ENCODE peak calls at places on chromosomes 4 and X, in ten cellular contexts. M is AG04450, C is fibroblast of the aortic adventitia, U is HFFc6, Q is right atrium auricular region, T is type B pancreatic cell, Z is tibial artery, L is HepG2, N is lung, G is endothelial cell. E is an unnamed sample.

GRCh38 chr4:87010192-87010591 is 75.4 kb downstream of the AFF1 start:
- DNase-seq in M (no peak), C (no peak), U (no peak), Q (no peak), T (no peak), Z (no peak), L (no peak), N (no peak), G (no peak), E (no peak)

GRCh38 chr4:3683077-3683743 is 83.0 kb upstream of the ADRA2C start:
- DNase-seq in M (no peak), C (no peak), U (no peak), Q (no peak), T (no peak), Z (no peak), L (no peak), N (no peak), G (no peak), E (no peak)

GRCh38 chrX:109040057-109040456 is 303.7 kb upstream of the IRS4 start:
- DNase-seq in M (no peak), C (no peak), U (no peak), Q (no peak), T (no peak), Z (no peak), L (no peak), N (no peak), G (no peak), E (no peak)

GRCh38 chrX:98362630-98363029 is 1478.9 kb downstream of the RPA4 start:
- DNase-seq in M (no peak), C (no peak), U (no peak), Q (no peak), T (no peak), Z (no peak), L (no peak), N (no peak), G (no peak), E (no peak)

GRCh38 chr4:168541608-168541953 is 44.7 kb downstream of the PALLD start:
- DNase-seq in M (no peak), C (peak), U (peak), Q (no peak), T (no peak), Z (no peak), L (no peak), N (no peak), G (no peak), E (no peak)

GRCh38 chr4:33060873-33061542 is 2340.8 kb downstream of the PCDH7 start:
- DNase-seq in M (peak), C (peak), U (peak), Q (no peak), T (peak), Z (no peak), L (peak), N (no peak), G (peak), E (no peak)

GRCh38 chrX:104172788-104173187 is 6.5 kb downstream of the FAM199X start:
- DNase-seq in M (no peak), C (peak), U (no peak), Q (no peak), T (no peak), Z (no peak), L (no peak), N (no peak), G (no peak), E (no peak)

GRCh38 chr4:188989371-188989770 is 850.1 kb downstream of the TRIML1 start:
- DNase-seq in M (no peak), C (no peak), U (no peak), Q (no peak), T (no peak), Z (no peak), L (no peak), N (no peak), G (no peak), E (no peak)

GRCh38 chr4:114691865-114692264 is 93.3 kb downstream of the UGT8 start:
- DNase-seq in M (no peak), C (no peak), U (no peak), Q (no peak), T (no peak), Z (no peak), L (no peak), N (no peak), G (no peak), E (no peak)

GRCh38 chr4:32042486-32042885 is 1322.3 kb downstream of the PCDH7 start:
- DNase-seq in M (no peak), C (no peak), U (no peak), Q (no peak), T (no peak), Z (no peak), L (no peak), N (no peak), G (no peak), E (no peak)

GRCh38 chr4:3766791-3767561 is 791 bp downstream of the ADRA2C start:
- DNase-seq in M (no peak), C (no peak), U (no peak), Q (no peak), T (no peak), Z (peak), L (no peak), N (no peak), G (peak), E (no peak)

GRCh38 chrX:44922980-44923379 is 50.0 kb downstream of the KDM6A start:
- DNase-seq in M (no peak), C (no peak), U (no peak), Q (no peak), T (no peak), Z (no peak), L (no peak), N (no peak), G (no peak), E (no peak)

GRCh38 chrX:43646800-43647199 is 9.3 kb upstream of the MAOA start:
- DNase-seq in M (no peak), C (no peak), U (no peak), Q (no peak), T (no peak), Z (no peak), L (no peak), N (no peak), G (no peak), E (no peak)

GRCh38 chr4:121765941-121766538 is 1.1 kb upstream of the SMIM43 start:
- DNase-seq in M (no peak), C (no peak), U (no peak), Q (no peak), T (no peak), Z (no peak), L (no peak), N (no peak), G (no peak), E (no peak)

GRCh38 chr4:37793562-37793961 is 32.9 kb upstream of the PGM2 start:
- DNase-seq in M (no peak), C (peak), U (peak), Q (no peak), T (no peak), Z (no peak), L (peak), N (peak), G (no peak), E (no peak)

GRCh38 chr4:55398966-55399365 is 3.2 kb downstream of the TMEM165 start:
- DNase-seq in M (no peak), C (peak), U (no peak), Q (no peak), T (no peak), Z (no peak), L (peak), N (no peak), G (no peak), E (no peak)

GRCh38 chr4:105306158-105306781 is 159.6 kb downstream of the TET2 start:
- DNase-seq in M (no peak), C (no peak), U (no peak), Q (no peak), T (no peak), Z (no peak), L (no peak), N (peak), G (no peak), E (no peak)

GRCh38 chrX:154603438-154604430 is 15.3 kb downstream of the CTAG1B start:
- DNase-seq in M (no peak), C (peak), U (peak), Q (no peak), T (peak), Z (peak), L (no peak), N (no peak), G (no peak), E (no peak)

GRCh38 chrX:1075741-1076140 is 136.7 kb downstream of the CRLF2 start:
- DNase-seq in M (no peak), C (no peak), U (no peak), Q (no peak), T (no peak), Z (no peak), L (no peak), N (no peak), G (no peak), E (no peak)

GRCh38 chrX:40076750-40077149 is 21.0 kb downstream of the BCOR start:
- DNase-seq in M (no peak), C (no peak), U (no peak), Q (no peak), T (no peak), Z (no peak), L (no peak), N (no peak), G (no peak), E (no peak)

GRCh38 chrX:40074080-40074958 is 23.4 kb downstream of the BCOR start:
- DNase-seq in M (no peak), C (no peak), U (no peak), Q (no peak), T (no peak), Z (no peak), L (no peak), N (no peak), G (no peak), E (no peak)

GRCh38 chrX:40073439-40074054 is 24.2 kb downstream of the BCOR start:
- DNase-seq in M (no peak), C (no peak), U (no peak), Q (no peak), T (no peak), Z (no peak), L (no peak), N (no peak), G (no peak), E (no peak)

GRCh38 chrX:40077176-40077575 is 20.6 kb downstream of the BCOR start:
- DNase-seq in M (no peak), C (no peak), U (no peak), Q (no peak), T (no peak), Z (no peak), L (no peak), N (no peak), G (no peak), E (no peak)

GRCh38 chrX:40074959-40075332 is 22.8 kb downstream of the BCOR start:
- DNase-seq in M (no peak), C (no peak), U (no peak), Q (no peak), T (no peak), Z (no peak), L (no peak), N (no peak), G (no peak), E (no peak)
- TF ChIP-seq CTCF in M (no peak), C (no peak), U (no peak), Q (no peak), T (no peak), Z (no peak), L (no peak), N (no peak), G (no peak), E (no peak)

GRCh38 chr4:155639674-155640529 is 26.7 kb upstream of the GUCY1A1 start:
- DNase-seq in M (no peak), C (no peak), U (no peak), Q (no peak), T (no peak), Z (no peak), L (no peak), N (no peak), G (no peak), E (no peak)

GRCh38 chr4:155643087-155643486 is 23.6 kb upstream of the GUCY1A1 start:
- DNase-seq in M (no peak), C (no peak), U (no peak), Q (no peak), T (no peak), Z (no peak), L (no peak), N (no peak), G (no peak), E (no peak)

GRCh38 chr4:155638195-155638960 is 28.3 kb upstream of the GUCY1A1 start:
- DNase-seq in M (no peak), C (no peak), U (no peak), Q (no peak), T (no peak), Z (no peak), L (no peak), N (no peak), G (no peak), E (no peak)
- TF ChIP-seq CTCF in M (no peak), C (no peak), U (no peak), Q (no peak), T (no peak), Z (no peak), L (no peak), N (no peak), G (no peak), E (no peak)

DNA sequence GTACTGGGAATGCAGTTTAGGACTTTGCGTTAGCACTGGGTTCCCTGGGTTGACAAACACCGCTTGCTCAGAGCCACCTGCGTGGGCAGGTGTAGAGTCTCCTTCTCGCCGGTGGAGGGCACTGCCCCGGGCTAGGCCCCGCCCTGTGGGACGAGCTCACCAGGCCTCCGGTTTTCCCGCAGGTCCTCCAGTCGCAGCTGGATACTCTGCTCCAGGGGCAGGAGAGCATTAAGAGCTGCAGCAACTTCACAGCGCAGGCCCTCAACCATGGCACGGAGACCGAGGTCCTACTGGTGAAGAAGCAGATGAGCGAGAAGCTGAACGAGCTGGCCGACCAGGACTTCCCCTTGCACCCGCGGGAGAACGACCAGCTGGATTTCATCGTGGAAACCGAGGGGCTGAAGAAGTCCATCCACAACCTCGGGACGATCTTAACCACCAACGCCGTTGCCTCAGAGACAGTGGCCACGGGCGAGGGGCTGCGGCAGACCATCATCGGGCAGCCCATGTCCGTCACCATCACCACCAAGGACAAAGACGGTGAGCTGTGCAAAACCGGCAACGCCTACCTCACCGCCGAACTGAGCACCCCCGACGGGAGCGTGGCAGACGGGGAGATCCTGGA is 49.2 kb upstream of the MND1 start:
- DNase-seq in M (no peak), C (no peak), U (no peak), Q (no peak), T (no peak), Z (no peak), L (no peak), N (no peak), G (no peak), E (no peak)
- TF ChIP-seq CTCF in M (no peak), C (no peak), U (no peak), Q (no peak), T (no peak), Z (no peak), L (no peak), N (no peak), G (no peak), E (no peak)

DNA sequence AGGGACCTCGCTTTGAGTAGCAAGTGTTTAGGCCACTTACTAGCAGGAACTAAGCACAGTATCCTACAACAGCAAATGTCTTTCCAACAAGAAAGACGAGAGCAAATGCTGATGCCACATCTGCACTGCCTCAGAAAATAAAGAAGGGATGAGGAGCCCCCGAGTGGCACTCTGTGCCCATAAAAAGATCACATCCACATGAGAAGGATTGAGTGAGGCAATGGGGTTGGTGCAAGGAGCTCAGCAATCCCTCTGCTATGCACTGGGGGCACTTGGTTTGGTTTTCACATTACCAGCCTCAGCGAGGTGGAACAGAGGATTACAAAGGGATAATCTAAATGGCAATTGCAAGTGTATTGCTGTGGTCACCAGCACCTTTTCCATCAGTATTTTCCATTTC is 252.8 kb upstream of the SLC7A11 start:
- DNase-seq in M (no peak), C (peak), U (peak), Q (no peak), T (no peak), Z (no peak), L (peak), N (no peak), G (peak), E (no peak)
- TF ChIP-seq CTCF in M (no peak), C (peak), U (peak), Q (no peak), T (peak), Z (no peak), L (peak), N (no peak), G (no peak), E (no peak)

DNA sequence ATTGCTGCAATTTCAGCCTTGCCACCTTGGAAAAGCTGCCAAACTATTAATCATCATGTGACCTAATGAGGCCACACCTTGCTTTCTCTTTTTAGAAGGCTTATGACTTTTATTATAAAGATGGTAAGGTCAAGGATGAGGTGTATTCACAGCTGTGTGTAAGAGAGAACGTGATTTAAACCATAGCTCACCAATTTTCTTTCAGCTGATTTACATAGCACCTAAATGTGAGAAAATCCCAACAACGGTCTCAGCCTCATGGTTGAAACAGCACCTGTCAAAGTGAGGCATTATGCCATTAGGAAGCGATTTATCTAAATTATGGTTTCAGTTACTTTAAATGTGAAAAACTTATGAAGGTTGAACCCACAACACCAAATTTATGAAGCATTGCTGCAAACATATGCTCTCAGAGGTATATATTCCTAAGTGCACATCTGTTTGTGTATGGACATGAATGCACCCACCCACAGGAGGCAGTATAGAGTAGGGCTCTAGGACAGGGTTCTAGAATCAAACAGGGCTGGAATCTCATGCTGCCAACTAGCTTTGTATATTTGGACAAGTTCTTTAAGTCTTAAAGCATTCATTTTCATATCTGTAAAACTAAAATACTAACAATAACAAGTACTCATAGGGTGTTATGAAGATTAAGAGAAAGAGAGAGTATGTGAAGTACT is 40.7 kb downstream of the ANXA3 start:
- DNase-seq in M (no peak), C (no peak), U (no peak), Q (no peak), T (no peak), Z (no peak), L (no peak), N (no peak), G (peak), E (no peak)
- TF ChIP-seq CTCF in M (peak), C (peak), U (peak), Q (no peak), T (peak), Z (no peak), L (peak), N (no peak), G (peak), E (no peak)

GRCh38 chr4:149164282-149164681 is 651.4 kb downstream of the IQCM start:
- DNase-seq in M (peak), C (peak), U (peak), Q (no peak), T (no peak), Z (no peak), L (no peak), N (no peak), G (no peak), E (no peak)
- TF ChIP-seq CTCF in M (peak), C (no peak), U (peak), Q (no peak), T (no peak), Z (no peak), L (no peak), N (no peak), G (no peak), E (no peak)

GRCh38 chr4:185774815-185775684 is 36.9 kb downstream of the SORBS2 start:
- DNase-seq in M (peak), C (peak), U (peak), Q (no peak), T (no peak), Z (peak), L (no peak), N (peak), G (no peak), E (no peak)
- TF ChIP-seq CTCF in M (no peak), C (no peak), U (no peak), Q (no peak), T (no peak), Z (no peak), L (no peak), N (no peak), G (no peak), E (no peak)

DNA sequence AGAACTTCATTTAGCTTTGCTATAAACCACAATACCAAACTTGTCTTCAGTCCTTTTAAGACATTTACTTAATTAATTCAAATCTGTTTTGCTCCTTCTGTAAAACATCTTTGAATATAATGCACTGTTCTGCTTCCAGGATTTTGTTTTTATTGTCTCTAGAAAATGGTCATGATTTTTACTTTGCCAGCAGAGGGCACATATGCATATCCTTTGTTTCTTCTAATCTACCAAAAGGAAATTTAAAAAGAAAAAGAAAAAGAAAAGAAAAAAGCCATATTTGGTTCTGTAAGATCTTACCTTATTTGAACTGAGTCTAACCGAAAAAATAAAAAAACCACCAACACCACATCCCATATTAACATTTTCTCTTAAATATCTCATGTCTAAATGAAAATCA is 101.9 kb upstream of the CCSER1 start:
- DNase-seq in M (no peak), C (peak), U (no peak), Q (no peak), T (no peak), Z (no peak), L (no peak), N (no peak), G (no peak), E (no peak)
- TF ChIP-seq CTCF in M (peak), C (no peak), U (peak), Q (no peak), T (peak), Z (no peak), L (no peak), N (no peak), G (peak), E (no peak)

GRCh38 chr4:17358236-17358635 is 153.7 kb downstream of the QDPR start:
- DNase-seq in M (no peak), C (peak), U (no peak), Q (no peak), T (no peak), Z (no peak), L (no peak), N (no peak), G (no peak), E (no peak)
- TF ChIP-seq CTCF in M (no peak), C (no peak), U (no peak), Q (no peak), T (no peak), Z (no peak), L (no peak), N (no peak), G (no peak), E (no peak)

E was measured in natural killer cell.